ENCODE peak calls at places on chromosome 4, in nine cellular contexts. V is heart left ventricle, R is DND-41, J is pancreas, S is ovary, U is right lobe of liver, A is thyroid gland, Y is endothelial cell of umbilical vein, M is Caco-2. I is an unnamed sample. For H3K36me3 and H3K4me1, the result is how much of the 10 kb centered on the place peaks cover.

GRCh38 chr4:3248178-3248480 is 830 bp upstream of the MSANTD1 start:
- DNase-seq in V (no peak), R (no peak), J (no peak), S (no peak), U (no peak), A (no peak), Y (no peak), M (no peak), I (no peak)

GRCh38 chr4:99054428-99054994 is 34.1 kb downstream of the ADH5 start:
- DNase-seq in V (no peak), R (no peak), J (no peak), S (no peak), U (no peak), A (no peak), Y (no peak), M (no peak), I (no peak)

GRCh38 chr4:168501407-168501806 is 4.6 kb downstream of the PALLD start:
- DNase-seq in V (no peak), R (no peak), J (peak), S (no peak), U (no peak), A (no peak), Y (no peak), M (peak), I (no peak)

GRCh38 chr4:163553146-163553545 is 58.7 kb downstream of the TMA16 start:
- DNase-seq in V (no peak), R (no peak), J (no peak), S (no peak), U (no peak), A (no peak), Y (no peak), M (no peak), I (no peak)

GRCh38 chr4:29051381-29051965 is 1668.7 kb upstream of the PCDH7 start:
- DNase-seq in V (no peak), R (no peak), J (no peak), S (no peak), U (no peak), A (no peak), Y (no peak), M (no peak), I (no peak)

GRCh38 chr4:36358173-36358572 is 76.8 kb downstream of the DTHD1 start:
- DNase-seq in V (no peak), R (no peak), J (peak), S (no peak), U (no peak), A (no peak), Y (no peak), M (no peak), I (no peak)

GRCh38 chr4:98482847-98483806 is 175.3 kb downstream of the TSPAN5 start:
- DNase-seq in V (no peak), R (no peak), J (no peak), S (no peak), U (no peak), A (no peak), Y (peak), M (no peak), I (no peak)

GRCh38 chr4:31349907-31350306 is 629.7 kb downstream of the PCDH7 start:
- DNase-seq in V (no peak), R (no peak), J (no peak), S (no peak), U (no peak), A (no peak), Y (peak), M (no peak), I (no peak)

GRCh38 chr4:166637816-166638215 is 596.5 kb downstream of the SPOCK3 start:
- DNase-seq in V (no peak), R (no peak), J (no peak), S (no peak), U (no peak), A (no peak), Y (no peak), M (no peak), I (no peak)

GRCh38 chr4:139901516-139902327 is 236.1 kb downstream of the MGST2 start:
- DNase-seq in V (no peak), R (no peak), J (no peak), S (no peak), U (no peak), A (no peak), Y (peak), M (no peak), I (no peak)

GRCh38 chr4:139902328-139903217 is 237.0 kb downstream of the MGST2 start:
- DNase-seq in V (no peak), R (no peak), J (no peak), S (no peak), U (no peak), A (no peak), Y (no peak), M (no peak), I (no peak)

GRCh38 chr4:139903845-139904244 is 238.2 kb downstream of the MGST2 start:
- DNase-seq in V (no peak), R (no peak), J (no peak), S (no peak), U (no peak), A (no peak), Y (no peak), M (no peak), I (no peak)

GRCh38 chr4:139905489-139905888 is 239.9 kb downstream of the MGST2 start:
- DNase-seq in V (no peak), R (no peak), J (no peak), S (no peak), U (no peak), A (no peak), Y (no peak), M (no peak), I (no peak)

GRCh38 chr4:139904406-139904805 is 238.8 kb downstream of the MGST2 start:
- DNase-seq in V (no peak), R (no peak), J (no peak), S (no peak), U (no peak), A (no peak), Y (no peak), M (no peak), I (no peak)
- H3K36me3 ChIP-seq in V (under half), R (under half), J (under half), S (under half), U (under half), A (under half), Y (under half), M (under half), I (under half)

DNA sequence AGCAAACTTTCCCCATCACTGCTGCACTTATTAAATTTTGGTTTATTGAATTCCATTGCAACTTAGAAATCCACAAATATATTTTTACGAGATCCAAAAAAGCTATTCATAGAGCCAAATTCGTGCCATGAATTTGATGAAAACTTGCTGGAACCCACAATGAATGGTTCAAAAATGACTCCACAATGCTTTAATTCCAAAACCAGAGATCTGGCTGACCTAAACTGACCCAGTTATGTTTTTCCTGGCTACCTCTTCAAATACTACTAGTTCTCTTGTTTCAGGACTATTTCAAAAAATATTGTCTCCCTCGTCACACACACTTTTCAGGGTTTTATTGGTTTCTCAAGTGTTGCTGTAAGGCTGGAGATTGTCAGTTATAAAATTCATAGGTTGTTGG is 474.8 kb downstream of the PDGFC start:
- DNase-seq in V (no peak), R (no peak), J (no peak), S (no peak), U (no peak), A (no peak), Y (no peak), M (no peak), I (no peak)
- H3K4me1 ChIP-seq in V (under half), R (under half), J (under half), S (under half), U (under half), A (under half), Y (under half), M (under half), I (under half)

GRCh38 chr4:77015390-77015789 is 60.4 kb downstream of the CCNI start:
- DNase-seq in V (no peak), R (no peak), J (no peak), S (no peak), U (no peak), A (no peak), Y (no peak), M (no peak), I (no peak)
- H3K36me3 ChIP-seq in V (under half), R (under half), J (under half), S (under half), U (under half), A (under half), Y (under half), M (under half), I (under half)

GRCh38 chr4:118968006-118968405 is 79.4 kb downstream of the SYNPO2 start:
- DNase-seq in V (peak), R (peak), J (peak), S (peak), U (no peak), A (peak), Y (peak), M (no peak), I (peak)
- H3K4me1 ChIP-seq in V (under half), R (under half), J (under half), S (under half), U (under half), A (under half), Y (under half), M (under half), I (under half)

DNA sequence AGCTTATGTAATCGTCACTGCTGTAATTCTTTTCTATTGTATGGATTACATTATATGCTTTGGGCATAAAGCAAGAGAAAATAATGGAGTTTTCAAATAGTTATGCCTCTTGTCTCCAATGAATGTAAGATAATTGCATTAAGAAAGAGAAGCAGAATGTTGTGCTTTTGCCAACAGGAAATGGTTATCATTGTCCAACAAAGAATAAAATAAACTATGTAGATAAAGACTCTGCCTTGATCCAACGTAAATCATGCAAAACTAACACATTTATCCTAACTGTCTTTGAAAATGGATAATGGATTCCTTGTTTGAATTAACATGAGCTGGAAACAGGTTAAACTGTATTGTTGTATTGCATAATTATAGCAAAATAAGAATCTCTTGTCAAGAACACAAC is 1709.0 kb downstream of the PCDH7 start:
- DNase-seq in V (no peak), R (no peak), J (no peak), S (no peak), U (no peak), A (no peak), Y (no peak), M (no peak), I (no peak)
- H3K36me3 ChIP-seq in V (under half), R (under half), J (under half), S (under half), U (under half), A (under half), Y (under half), M (under half), I (under half)

GRCh38 chr4:53009824-53010223 is 147.7 kb downstream of the RASL11B start:
- DNase-seq in V (no peak), R (no peak), J (no peak), S (no peak), U (no peak), A (no peak), Y (no peak), M (no peak), I (peak)
- H3K4me1 ChIP-seq in V (under half), R (under half), J (under half), S (under half), U (under half), A (half or more), Y (under half), M (under half), I (under half)

I was measured in Karpas-422.